ENCODE peak calls at places on chromosome 14, in seven cellular contexts. D is H54; R is astrocyte of the spinal cord; S is body of pancreas; M is SHP77; N is stimulated activated CD4-positive, alpha-beta T cell treated with anti-CD3 and anti-CD28 coated beads, Interleukin-4, amount 100 ng/mL, for 1 hour; Q is cardiac muscle cell. E is an unnamed sample.
A peak's percentile ranks its signal among the peaks of the same experiment; 100 is the strongest.

GRCh38 chr14:99128185-99128584 is 143.8 kb downstream of the BCL11B start:
- DNase-seq in S (no peak), R (no peak), D (no peak), M (no peak), Q (no peak), N (no peak), E (no peak)

GRCh38 chr14:70096866-70097265 is 91.9 kb downstream of the SLC8A3 start:
- DNase-seq in Q (peak; percentile 44), S (no peak), M (peak; percentile 22), N (no peak), R (no peak), D (no peak), E (peak; percentile 44)

GRCh38 chr14:22168092-22168955 is 420.7 kb downstream of the DAD1 start:
- DNase-seq in N (no peak), D (no peak), Q (no peak), M (no peak), S (no peak), R (peak; percentile 41), E (no peak)

GRCh38 chr14:58832010-58832409 is 194.2 kb downstream of the DACT1 start:
- DNase-seq in R (no peak), M (peak; percentile 17), Q (no peak), D (no peak), S (no peak), N (no peak), E (no peak)

GRCh38 chr14:35229495-35230089 is 62.6 kb upstream of the PSMA6 start:
- DNase-seq in S (no peak), R (no peak), D (no peak), N (no peak), Q (peak; percentile 23), M (no peak), E (no peak)

GRCh38 chr14:43540948-43541347 is 966.1 kb downstream of the FSCB start:
- DNase-seq in N (no peak), Q (peak; percentile 1), D (no peak), M (no peak), S (no peak), R (no peak), E (peak; percentile 6)

GRCh38 chr14:26448181-26448855 is 149.5 kb downstream of the NOVA1 start:
- DNase-seq in Q (peak; percentile 7), S (no peak), M (peak; percentile 99), R (no peak), D (no peak), N (no peak), E (no peak)

GRCh38 chr14:63840981-63841380 is 11.8 kb upstream of the SYNE2 start:
- DNase-seq in S (no peak), N (peak; percentile 50), M (no peak), Q (no peak), R (no peak), D (no peak), E (no peak)

GRCh38 chr14:99757331-99758070 is 35.7 kb upstream of the EML1 start:
- DNase-seq in D (no peak), M (no peak), N (no peak), Q (no peak), R (peak; percentile 95), S (no peak), E (no peak)

GRCh38 chr14:54803396-54803795 is 99.2 kb downstream of the GCH1 start:
- DNase-seq in S (no peak), N (no peak), D (no peak), M (no peak), R (no peak), Q (no peak), E (no peak)

GRCh38 chr14:25150934-25151790 is 101.2 kb upstream of the STXBP6 start:
- DNase-seq in D (no peak), S (no peak), Q (peak; percentile 73), R (peak; percentile 52), M (peak; percentile 55), N (no peak), E (peak; percentile 40)

GRCh38 chr14:104754213-104754851 is 1.4 kb downstream of the SIVA1 start:
- DNase-seq in S (no peak), R (no peak), M (no peak), Q (no peak), D (no peak), N (no peak), E (no peak)

GRCh38 chr14:105858676-105859025 is 332.3 kb downstream of the TMEM121 start:
- DNase-seq in Q (no peak), R (no peak), M (no peak), N (no peak), D (no peak), S (peak; percentile 5), E (no peak)

GRCh38 chr14:66972469-66972868 is 216.8 kb upstream of the GARIN2 start:
- DNase-seq in Q (no peak), M (no peak), D (no peak), N (no peak), S (no peak), R (no peak), E (no peak)

GRCh38 chr14:34423445-34423844 is 38.6 kb downstream of the SPTSSA start:
- DNase-seq in S (no peak), M (no peak), R (no peak), Q (no peak), D (no peak), N (no peak), E (no peak)

GRCh38 chr14:65260786-65261185 is 151.7 kb upstream of the FUT8 start:
- DNase-seq in D (no peak), Q (no peak), S (no peak), N (no peak), R (no peak), M (no peak), E (no peak)

GRCh38 chr14:20997564-20997963 is 1.5 kb upstream of the SLC39A2 start:
- DNase-seq in R (no peak), M (no peak), N (no peak), Q (no peak), S (no peak), D (no peak), E (no peak)

GRCh38 chr14:68695871-68696665 is 96.8 kb downstream of the ZFP36L1 start:
- DNase-seq in M (no peak), S (no peak), Q (no peak), D (no peak), N (no peak), R (no peak), E (no peak)

GRCh38 chr14:83741269-83741668 is 1788.7 kb upstream of the FLRT2 start:
- DNase-seq in S (no peak), R (no peak), N (no peak), M (no peak), Q (no peak), D (no peak), E (no peak)

GRCh38 chr14:89015016-89015415 is 190.6 kb downstream of the TTC8 start:
- DNase-seq in S (no peak), M (no peak), Q (no peak), R (no peak), D (no peak), N (no peak), E (no peak)

GRCh38 chr14:24243336-24243836 is 963 bp upstream of the TINF2 start:
- DNase-seq in S (no peak), Q (no peak), M (no peak), R (no peak), N (no peak), D (no peak), E (no peak)

GRCh38 chr14:77108753-77109152 is 10.7 kb downstream of the CIPC start:
- DNase-seq in D (no peak), M (no peak), N (no peak), Q (no peak), S (no peak), R (no peak), E (no peak)

GRCh38 chr14:104601786-104602185 is 2.8 kb downstream of the TMEM179 start:
- DNase-seq in D (peak; percentile 44), Q (no peak), R (no peak), N (no peak), M (no peak), S (no peak), E (no peak)

GRCh38 chr14:101125719-101126375 is 222.3 kb upstream of the RTL1 start:
- DNase-seq in S (no peak), M (no peak), Q (no peak), N (no peak), D (no peak), R (no peak), E (no peak)

GRCh38 chr14:93262446-93262845 is 55.4 kb downstream of the UBR7 start:
- DNase-seq in N (no peak), M (no peak), S (no peak), Q (no peak), R (no peak), D (no peak), E (no peak)

GRCh38 chr14:23399591-23399990 is 8.5 kb downstream of the MYH6 start:
- DNase-seq in M (no peak), R (no peak), Q (peak; percentile 58), D (no peak), N (no peak), S (no peak), E (no peak)

GRCh38 chr14:23299986-23300686 is 2.5 kb downstream of the PPP1R3E start:
- DNase-seq in R (no peak), D (no peak), Q (no peak), M (no peak), S (no peak), N (no peak), E (no peak)

GRCh38 chr14:64763801-64764511 is 59.7 kb downstream of the PLEKHG3 start:
- DNase-seq in R (peak; percentile 41), D (no peak), M (no peak), N (no peak), Q (no peak), S (no peak), E (no peak)

GRCh38 chr14:86799244-86799647 is 1193.7 kb downstream of the GALC start:
- DNase-seq in M (no peak), D (no peak), S (no peak), N (no peak), Q (no peak), R (peak; percentile 85), E (no peak)

GRCh38 chr14:89775161-89775560 is 179.4 kb downstream of the EFCAB11 start:
- DNase-seq in M (no peak), R (no peak), D (no peak), N (no peak), S (no peak), Q (no peak), E (no peak)

GRCh38 chr14:22482085-22482694 is 106.8 kb downstream of the DAD1 start:
- DNase-seq in N (no peak), R (no peak), M (no peak), D (no peak), Q (no peak), S (no peak), E (no peak)

GRCh38 chr14:65745396-65746190 is 333.1 kb downstream of the FUT8 start:
- DNase-seq in N (no peak), R (no peak), M (no peak), D (no peak), Q (no peak), S (no peak), E (no peak)

GRCh38 chr14:92651106-92651792 is 97.2 kb downstream of the LGMN start:
- DNase-seq in R (no peak), D (no peak), M (no peak), Q (no peak), N (peak; percentile 73), S (no peak), E (no peak)

GRCh38 chr14:64510825-64511679 is 6.5 kb downstream of the ZBTB1 start:
- DNase-seq in N (peak; percentile 45), R (peak; percentile 68), Q (peak; percentile 81), S (peak; percentile 74), M (peak; percentile 43), D (no peak), E (peak; percentile 52)

GRCh38 chr14:91223028-91223783 is 21.3 kb downstream of the GPR68 start:
- DNase-seq in D (no peak), M (no peak), N (no peak), R (no peak), S (no peak), Q (no peak), E (no peak)

GRCh38 chr14:104209985-104210520 is 71.7 kb downstream of the KIF26A start:
- DNase-seq in Q (no peak), D (no peak), N (no peak), R (no peak), M (no peak), S (no peak), E (no peak)

E was measured in HEK293T.